ENCODE peak calls at places on chromosome 19, in six cellular contexts. J is body of pancreas, O is uterus, X is tibial nerve, V is H54, C is lower leg skin. P is an unnamed sample.

GRCh38 chr19:45767881-45768643 is 990 bp downstream of the SIX5 start:
- DNase-seq in J (peak), X (no peak), V (peak), C (peak), O (peak), P (peak)

GRCh38 chr19:33500991-33501390 is 20.6 kb downstream of the PEPD start:
- DNase-seq in V (no peak), J (no peak), X (no peak), C (no peak), O (no peak), P (no peak)

GRCh38 chr19:39531834-39532232 is 819 bp downstream of the EID2B start:
- DNase-seq in V (no peak), C (no peak), J (no peak), X (no peak), O (no peak), P (no peak)

GRCh38 chr19:36041831-36042230 is 9.2 kb upstream of the CLIP3 start:
- DNase-seq in O (peak), X (no peak), J (peak), V (no peak), C (no peak), P (no peak)

GRCh38 chr19:30428281-30428680 is 56.1 kb downstream of the ZNF536 start:
- DNase-seq in J (no peak), C (no peak), X (no peak), V (no peak), O (no peak), P (no peak)

GRCh38 chr19:18896421-18896841 is 473 bp upstream of the CERS1 start:
- DNase-seq in V (no peak), C (no peak), J (no peak), X (no peak), O (no peak), P (no peak)

GRCh38 chr19:6271721-6272410 is 7.9 kb downstream of the MLLT1 start:
- DNase-seq in V (no peak), X (peak), O (peak), J (peak), C (peak), P (peak)

GRCh38 chr19:51096473-51097165 is 11.6 kb downstream of the CTU1 start:
- DNase-seq in X (no peak), O (no peak), C (no peak), V (no peak), J (peak), P (no peak)

GRCh38 chr19:38682195-38682867 is 34.9 kb downstream of the ACTN4 start:
- DNase-seq in V (no peak), C (no peak), O (no peak), J (no peak), X (no peak), P (no peak)

GRCh38 chr19:18649371-18650047 is 12.7 kb downstream of the KLHL26 start:
- DNase-seq in O (peak), V (no peak), X (peak), C (peak), J (peak), P (peak)

GRCh38 chr19:55440411-55441105 is 2.5 kb downstream of the SHISA7 start:
- DNase-seq in X (no peak), C (no peak), O (no peak), V (no peak), J (no peak), P (no peak)

GRCh38 chr19:6971366-6971765 is 49.9 kb downstream of the MBD3L2B start:
- DNase-seq in J (no peak), C (no peak), O (no peak), V (peak), X (no peak), P (no peak)

GRCh38 chr19:47227347-47228167 is 3.4 kb downstream of the BBC3 start:
- DNase-seq in V (peak), J (peak), O (peak), C (peak), X (peak), P (peak)
- TF ChIP-seq POLR2A in V (no peak), J (peak), O (peak), C (no peak), X (peak), P (peak)

GRCh38 chr19:42290523-42291436 is 11.2 kb upstream of the PRR19 start:
- DNase-seq in X (no peak), J (no peak), V (no peak), C (no peak), O (no peak), P (no peak)
- TF ChIP-seq POLR2A in X (no peak), J (no peak), V (no peak), C (no peak), O (no peak), P (no peak)

DNA sequence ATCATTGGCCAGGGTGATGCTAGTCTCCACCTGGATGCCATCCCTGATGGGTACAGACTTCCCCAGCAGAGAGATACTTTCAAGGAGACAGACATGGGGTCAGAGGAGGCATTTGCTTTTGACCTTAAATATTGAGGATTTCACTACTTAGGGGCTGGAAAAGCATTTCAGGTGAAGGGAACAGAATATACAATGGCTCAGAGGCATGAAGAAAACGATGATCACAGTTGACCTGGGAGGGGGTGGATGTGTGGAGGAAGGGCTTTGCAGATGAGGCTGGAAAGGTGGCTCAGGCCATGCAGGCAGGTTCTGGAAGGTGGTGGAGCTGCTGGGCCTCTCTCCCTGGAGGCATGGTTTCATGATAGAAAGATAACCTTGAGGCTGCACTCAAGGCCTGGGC is 3.9 kb downstream of the MATK start:
- DNase-seq in J (no peak), X (no peak), C (no peak), V (no peak), O (no peak), P (no peak)
- TF ChIP-seq POLR2A in J (no peak), X (no peak), C (no peak), V (no peak), O (no peak), P (no peak)

DNA sequence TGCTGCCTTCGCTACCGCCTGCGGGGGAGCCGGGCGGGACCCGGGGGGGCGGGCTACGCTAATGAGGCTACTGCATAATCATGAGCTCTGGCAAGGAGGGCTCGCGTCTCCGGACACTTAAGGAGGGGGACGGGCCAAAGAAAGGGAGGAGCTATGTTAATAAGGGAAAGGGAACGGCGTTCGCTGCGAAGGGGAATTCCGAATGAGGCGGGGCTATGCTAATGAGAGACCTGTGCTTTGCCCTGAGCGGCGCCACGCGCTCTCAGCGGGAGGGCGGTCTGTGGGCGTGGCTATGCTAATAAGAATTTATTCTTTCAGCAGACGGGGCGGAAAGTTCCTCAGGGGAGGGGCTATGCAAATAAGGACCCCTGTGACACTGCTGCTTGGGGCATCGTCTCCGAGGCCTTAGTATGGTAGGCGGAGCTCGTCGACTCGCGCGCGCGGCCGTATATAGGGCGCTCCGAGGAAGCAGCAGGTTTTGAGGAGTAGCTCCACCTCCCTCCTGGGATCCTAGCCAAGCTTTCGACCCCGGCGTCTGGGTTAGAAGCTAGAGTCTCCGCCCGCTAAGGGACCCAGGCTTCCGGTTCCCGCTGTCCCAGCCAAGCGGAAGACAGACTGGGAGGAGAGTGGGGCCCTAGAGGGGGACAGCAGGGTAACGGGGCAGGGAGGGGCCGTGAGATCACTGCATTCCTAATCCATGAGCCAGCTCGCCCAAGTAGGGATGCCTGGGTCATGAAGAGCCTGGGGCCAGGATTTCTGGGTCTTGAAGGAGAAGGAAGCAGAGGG is at the start of gene RRAS:
- DNase-seq in J (peak), O (peak), X (peak), C (peak), V (peak), P (peak)
- TF ChIP-seq POLR2A in J (peak), O (peak), X (peak), C (no peak), V (peak), P (peak)

DNA sequence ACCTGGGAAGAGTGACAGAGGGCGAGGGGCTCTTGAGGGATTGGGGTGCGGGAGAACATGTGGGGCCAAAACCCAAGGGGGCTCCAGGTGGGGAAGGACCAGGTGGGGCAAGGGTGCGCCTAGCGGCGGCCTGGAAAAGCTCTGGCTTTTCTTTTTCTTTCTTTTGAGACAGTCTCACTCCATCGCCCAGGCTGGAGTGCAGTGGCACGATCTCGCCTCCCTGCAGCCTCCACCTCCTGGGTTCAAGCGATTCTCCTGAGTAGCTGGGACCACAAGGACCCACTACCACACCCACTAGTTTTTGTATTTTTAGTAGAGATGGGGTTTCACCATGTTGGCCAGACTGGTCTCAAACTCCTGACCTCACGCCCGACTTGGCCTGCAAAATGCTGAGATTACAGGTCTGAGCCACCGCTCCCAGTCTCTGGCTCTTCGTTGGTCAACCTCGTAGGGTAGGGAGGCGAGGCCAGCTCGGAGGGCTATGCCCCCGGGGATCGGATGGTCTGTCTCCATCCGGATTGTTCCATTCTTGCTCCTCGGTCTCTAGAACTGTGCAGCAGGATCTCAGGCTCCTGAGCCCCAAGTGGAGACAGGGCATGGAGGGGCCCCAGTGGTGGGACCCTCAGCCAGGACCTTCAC is 3.7 kb downstream of the GADD45B start:
- DNase-seq in X (no peak), C (no peak), V (no peak), O (no peak), J (no peak), P (no peak)
- TF ChIP-seq POLR2A in X (no peak), C (no peak), V (no peak), O (no peak), J (no peak), P (no peak)

DNA sequence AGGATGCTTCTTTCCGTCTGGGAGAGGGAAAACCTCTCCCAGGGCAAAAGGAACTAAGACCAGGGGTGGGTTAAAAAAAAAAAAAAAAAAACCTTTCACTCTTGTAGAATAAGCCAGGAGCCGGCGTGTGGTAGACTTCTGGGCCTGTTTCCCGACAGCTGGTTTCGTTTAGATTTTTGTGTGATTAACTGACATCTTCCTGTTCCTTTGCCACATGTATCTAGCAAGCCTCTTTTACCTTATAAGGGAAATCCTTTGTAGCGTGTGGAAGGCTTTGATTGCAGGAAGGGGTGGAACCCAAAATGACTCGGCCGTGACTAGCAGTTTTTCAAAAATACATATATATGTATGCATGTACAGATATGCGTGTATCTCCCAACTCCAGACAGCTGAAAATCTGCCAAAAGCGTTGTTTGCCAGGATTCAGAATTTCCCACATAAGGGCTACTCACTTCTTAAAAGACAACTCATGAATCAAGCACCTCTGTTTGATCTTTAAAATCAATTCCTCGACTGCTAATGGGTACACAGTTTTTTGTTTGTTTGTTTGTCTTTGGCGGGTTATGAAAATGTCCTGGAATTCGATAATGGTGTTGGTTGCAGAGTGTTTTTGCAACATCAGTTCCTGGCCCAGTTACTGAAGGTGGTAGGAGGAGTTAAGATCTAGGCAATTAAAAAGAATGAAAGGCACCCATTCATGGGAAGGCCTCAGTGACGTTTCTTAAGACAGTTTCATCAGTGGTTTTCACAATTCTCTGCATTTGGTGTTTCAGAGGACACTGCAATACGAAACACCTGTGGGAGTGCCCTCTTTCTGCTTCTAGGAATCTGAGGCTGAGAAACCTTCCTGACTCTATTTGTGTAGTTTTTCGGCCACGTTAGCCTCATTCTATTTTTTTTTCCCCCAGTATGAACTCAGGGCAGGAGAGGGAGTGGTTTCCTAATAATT is 2.7 kb downstream of the TPM4 start:
- DNase-seq in X (peak), J (peak), O (peak), V (peak), C (peak), P (peak)
- TF ChIP-seq POLR2A in X (peak), J (peak), O (peak), V (no peak), C (no peak), P (peak)

GRCh38 chr19:2547721-2548120 is 71.8 kb downstream of the GADD45B start:
- DNase-seq in X (no peak), V (no peak), C (no peak), J (no peak), O (no peak), P (no peak)
- TF ChIP-seq POLR2A in X (no peak), V (no peak), C (no peak), J (no peak), O (no peak), P (no peak)

DNA sequence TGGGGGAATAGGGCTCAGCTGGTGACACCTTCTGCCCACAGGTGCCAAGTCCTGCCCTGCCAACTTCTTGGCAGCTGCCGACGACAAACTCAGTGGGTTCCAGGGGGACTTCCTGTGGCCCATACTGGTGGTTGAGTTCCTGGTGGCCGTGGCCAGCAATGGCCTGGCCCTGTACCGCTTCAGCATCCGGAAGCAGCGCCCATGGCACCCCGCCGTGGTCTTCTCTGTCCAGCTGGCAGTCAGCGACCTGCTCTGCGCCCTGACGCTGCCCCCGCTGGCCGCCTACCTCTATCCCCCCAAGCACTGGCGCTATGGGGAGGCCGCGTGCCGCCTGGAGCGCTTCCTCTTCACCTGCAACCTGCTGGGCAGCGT is 2.1 kb downstream of the P2RY11 start:
- DNase-seq in J (no peak), V (no peak), X (no peak), O (no peak), C (no peak), P (no peak)
- TF ChIP-seq POLR2A in J (no peak), V (no peak), X (no peak), O (no peak), C (no peak), P (no peak)

GRCh38 chr19:12333162-12334159 is at the start of gene ZNF563:
- DNase-seq in X (peak), J (peak), O (peak), V (peak), C (peak), P (peak)
- TF ChIP-seq POLR2A in X (peak), J (peak), O (peak), V (peak), C (no peak), P (peak)

GRCh38 chr19:17309962-17310461 is 649 bp downstream of the DDA1 start:
- DNase-seq in X (no peak), C (no peak), J (no peak), V (no peak), O (no peak), P (no peak)

GRCh38 chr19:17306285-17306714 is 628 bp downstream of the MRPL34 start:
- DNase-seq in J (no peak), C (no peak), O (no peak), X (no peak), V (no peak), P (no peak)

GRCh38 chr19:17307876-17308377 is 1.4 kb upstream of the DDA1 start:
- DNase-seq in J (no peak), V (no peak), O (no peak), C (no peak), X (no peak), P (no peak)

GRCh38 chr19:17311455-17312248 is 2.3 kb downstream of the DDA1 start:
- DNase-seq in V (peak), X (no peak), O (no peak), C (no peak), J (peak), P (no peak)

GRCh38 chr19:17309198-17309961 is at the start of gene DDA1:
- DNase-seq in V (peak), J (peak), O (peak), C (peak), X (peak), P (peak)
- TF ChIP-seq POLR2A in V (peak), J (peak), O (peak), C (no peak), X (peak), P (peak)